ENCODE peak calls at places on chromosome 12, in eight cellular contexts. One of them, this sample, is unnamed.

GRCh38 chr12:1837541-1838206 is 17.3 kb downstream of the LRTM2 start:
- DNase-seq in mesothelial cell of epicardium: no peak
- DNase-seq in AG20443: peak
- DNase-seq in NCI-H510A treated with DMSO at 0.1 percent for 48 hours: no peak
- DNase-seq in erythroblast: no peak
- DNase-seq in testis: no peak
- DNase-seq in activated CD8-positive, alpha-beta memory T cell treated with anti-CD3 and anti-CD28 coated beads, Interleukin-2, amount 50 U/mL, for 48 hours: no peak
- DNase-seq in A549: peak
- DNase-seq in this sample: no peak

GRCh38 chr12:130127909-130128763 is 34.1 kb upstream of the FZD10 start:
- DNase-seq in NCI-H510A treated with DMSO at 0.1 percent for 48 hours: no peak
- DNase-seq in testis: peak
- DNase-seq in mesothelial cell of epicardium: no peak
- DNase-seq in activated CD8-positive, alpha-beta memory T cell treated with anti-CD3 and anti-CD28 coated beads, Interleukin-2, amount 50 U/mL, for 48 hours: no peak
- DNase-seq in A549: no peak
- DNase-seq in erythroblast: no peak
- DNase-seq in AG20443: no peak
- DNase-seq in this sample: no peak

GRCh38 chr12:43104524-43104923 is 447.5 kb downstream of the ADAMTS20 start:
- DNase-seq in testis: no peak
- DNase-seq in activated CD8-positive, alpha-beta memory T cell treated with anti-CD3 and anti-CD28 coated beads, Interleukin-2, amount 50 U/mL, for 48 hours: no peak
- DNase-seq in NCI-H510A treated with DMSO at 0.1 percent for 48 hours: no peak
- DNase-seq in A549: no peak
- DNase-seq in AG20443: no peak
- DNase-seq in mesothelial cell of epicardium: no peak
- DNase-seq in erythroblast: no peak
- DNase-seq in this sample: no peak

GRCh38 chr12:121162985-121163384 is 30.3 kb downstream of the P2RX7 start:
- DNase-seq in mesothelial cell of epicardium: no peak
- DNase-seq in NCI-H510A treated with DMSO at 0.1 percent for 48 hours: no peak
- DNase-seq in erythroblast: no peak
- DNase-seq in A549: no peak
- DNase-seq in activated CD8-positive, alpha-beta memory T cell treated with anti-CD3 and anti-CD28 coated beads, Interleukin-2, amount 50 U/mL, for 48 hours: no peak
- DNase-seq in AG20443: no peak
- DNase-seq in testis: no peak
- DNase-seq in this sample: no peak

GRCh38 chr12:77835982-77836381 is 5.3 kb downstream of the NAV3 start:
- DNase-seq in NCI-H510A treated with DMSO at 0.1 percent for 48 hours: no peak
- DNase-seq in A549: no peak
- DNase-seq in AG20443: no peak
- DNase-seq in mesothelial cell of epicardium: no peak
- DNase-seq in erythroblast: no peak
- DNase-seq in activated CD8-positive, alpha-beta memory T cell treated with anti-CD3 and anti-CD28 coated beads, Interleukin-2, amount 50 U/mL, for 48 hours: no peak
- DNase-seq in testis: no peak
- DNase-seq in this sample: no peak

GRCh38 chr12:121575952-121576615 is 4.7 kb downstream of the KDM2B start:
- DNase-seq in A549: no peak
- DNase-seq in mesothelial cell of epicardium: no peak
- DNase-seq in erythroblast: no peak
- DNase-seq in AG20443: no peak
- DNase-seq in NCI-H510A treated with DMSO at 0.1 percent for 48 hours: no peak
- DNase-seq in activated CD8-positive, alpha-beta memory T cell treated with anti-CD3 and anti-CD28 coated beads, Interleukin-2, amount 50 U/mL, for 48 hours: no peak
- DNase-seq in testis: no peak
- DNase-seq in this sample: no peak

GRCh38 chr12:3158851-3159465 is 81.8 kb downstream of the TSPAN9 start:
- DNase-seq in activated CD8-positive, alpha-beta memory T cell treated with anti-CD3 and anti-CD28 coated beads, Interleukin-2, amount 50 U/mL, for 48 hours: no peak
- DNase-seq in NCI-H510A treated with DMSO at 0.1 percent for 48 hours: no peak
- DNase-seq in testis: peak
- DNase-seq in erythroblast: no peak
- DNase-seq in mesothelial cell of epicardium: no peak
- DNase-seq in A549: no peak
- DNase-seq in AG20443: peak
- DNase-seq in this sample: no peak

GRCh38 chr12:44654641-44655625 is 221.2 kb downstream of the NELL2 start:
- DNase-seq in erythroblast: no peak
- DNase-seq in activated CD8-positive, alpha-beta memory T cell treated with anti-CD3 and anti-CD28 coated beads, Interleukin-2, amount 50 U/mL, for 48 hours: no peak
- DNase-seq in testis: no peak
- DNase-seq in AG20443: no peak
- DNase-seq in mesothelial cell of epicardium: no peak
- DNase-seq in A549: no peak
- DNase-seq in NCI-H510A treated with DMSO at 0.1 percent for 48 hours: no peak
- DNase-seq in this sample: no peak

GRCh38 chr12:56297400-56297799 is 2.7 kb downstream of the CS start:
- DNase-seq in testis: no peak
- DNase-seq in NCI-H510A treated with DMSO at 0.1 percent for 48 hours: no peak
- DNase-seq in mesothelial cell of epicardium: no peak
- DNase-seq in A549: no peak
- DNase-seq in AG20443: no peak
- DNase-seq in erythroblast: no peak
- DNase-seq in activated CD8-positive, alpha-beta memory T cell treated with anti-CD3 and anti-CD28 coated beads, Interleukin-2, amount 50 U/mL, for 48 hours: no peak
- DNase-seq in this sample: no peak

GRCh38 chr12:31524791-31525495 is 66.0 kb downstream of the DENND5B start:
- DNase-seq in A549: no peak
- DNase-seq in AG20443: no peak
- DNase-seq in NCI-H510A treated with DMSO at 0.1 percent for 48 hours: no peak
- DNase-seq in mesothelial cell of epicardium: no peak
- DNase-seq in activated CD8-positive, alpha-beta memory T cell treated with anti-CD3 and anti-CD28 coated beads, Interleukin-2, amount 50 U/mL, for 48 hours: no peak
- DNase-seq in testis: no peak
- DNase-seq in erythroblast: no peak
- DNase-seq in this sample: no peak

This sample was measured in K562.